ENCODE peak calls at places on chromosomes 7 and 10, in ten cellular contexts. One of them, this sample, is unnamed.
A peak's percentile ranks its signal among the peaks of the same experiment; 100 is the strongest.

GRCh38 chr7:95066736-95067530 is 159.5 kb downstream of the PPP1R9A start:
- DNase-seq in testis: no peak
- DNase-seq in AG04450: no peak
- DNase-seq in left ventricle myocardium inferior: no peak
- DNase-seq in body of pancreas: no peak
- DNase-seq in choroid plexus epithelial cell: peak; percentile 66
- DNase-seq in CD4-positive, alpha-beta T cell: no peak
- DNase-seq in GM12865: no peak
- DNase-seq in GM20000: no peak
- DNase-seq in activated B cell treated with CpG ODN at 0.5 μM for 24 hours: no peak
- DNase-seq in this sample: no peak

GRCh38 chr10:123583639-123584418 is 82.3 kb upstream of the GPR26 start:
- DNase-seq in body of pancreas: peak; percentile 86
- DNase-seq in left ventricle myocardium inferior: peak; percentile 66
- DNase-seq in GM12865: no peak
- DNase-seq in GM20000: peak; percentile 60
- DNase-seq in CD4-positive, alpha-beta T cell: no peak
- DNase-seq in testis: peak; percentile 93
- DNase-seq in choroid plexus epithelial cell: peak; percentile 76
- DNase-seq in activated B cell treated with CpG ODN at 0.5 μM for 24 hours: no peak
- DNase-seq in AG04450: no peak
- DNase-seq in this sample: peak; percentile 92

GRCh38 chr7:107718456-107719193 is 25.3 kb upstream of the CBLL1 start:
- DNase-seq in GM20000: no peak
- DNase-seq in GM12865: no peak
- DNase-seq in choroid plexus epithelial cell: no peak
- DNase-seq in AG04450: no peak
- DNase-seq in CD4-positive, alpha-beta T cell: no peak
- DNase-seq in body of pancreas: no peak
- DNase-seq in left ventricle myocardium inferior: no peak
- DNase-seq in testis: no peak
- DNase-seq in activated B cell treated with CpG ODN at 0.5 μM for 24 hours: no peak
- DNase-seq in this sample: no peak

GRCh38 chr7:36303202-36304098 is 86.2 kb upstream of the ANLN start:
- DNase-seq in left ventricle myocardium inferior: peak; percentile 86
- DNase-seq in GM20000: no peak
- DNase-seq in GM12865: no peak
- DNase-seq in CD4-positive, alpha-beta T cell: no peak
- DNase-seq in activated B cell treated with CpG ODN at 0.5 μM for 24 hours: no peak
- DNase-seq in body of pancreas: peak; percentile 93
- DNase-seq in testis: peak; percentile 76
- DNase-seq in choroid plexus epithelial cell: peak; percentile 80
- DNase-seq in AG04450: peak; percentile 66
- DNase-seq in this sample: no peak

GRCh38 chr10:86971146-86971991 is 3.1 kb downstream of the ADIRF start:
- DNase-seq in choroid plexus epithelial cell: peak; percentile 75
- DNase-seq in AG04450: peak; percentile 72
- DNase-seq in left ventricle myocardium inferior: peak; percentile 87
- DNase-seq in body of pancreas: peak; percentile 94
- DNase-seq in GM20000: peak; percentile 93
- DNase-seq in CD4-positive, alpha-beta T cell: peak; percentile 88
- DNase-seq in activated B cell treated with CpG ODN at 0.5 μM for 24 hours: peak; percentile 91
- DNase-seq in GM12865: peak; percentile 95
- DNase-seq in testis: peak; percentile 90
- DNase-seq in this sample: peak; percentile 65

GRCh38 chr7:85172530-85172941 is 14.3 kb downstream of the SEMA3D start:
- DNase-seq in AG04450: peak; percentile 69
- DNase-seq in activated B cell treated with CpG ODN at 0.5 μM for 24 hours: no peak
- DNase-seq in GM12865: no peak
- DNase-seq in testis: no peak
- DNase-seq in left ventricle myocardium inferior: no peak
- DNase-seq in CD4-positive, alpha-beta T cell: no peak
- DNase-seq in choroid plexus epithelial cell: peak; percentile 85
- DNase-seq in GM20000: no peak
- DNase-seq in body of pancreas: no peak
- DNase-seq in this sample: no peak

GRCh38 chr10:83075395-83076072 is 1063.8 kb upstream of the GHITM start:
- DNase-seq in GM12865: no peak
- DNase-seq in GM20000: no peak
- DNase-seq in choroid plexus epithelial cell: peak; percentile 2
- DNase-seq in body of pancreas: no peak
- DNase-seq in CD4-positive, alpha-beta T cell: no peak
- DNase-seq in AG04450: no peak
- DNase-seq in activated B cell treated with CpG ODN at 0.5 μM for 24 hours: no peak
- DNase-seq in left ventricle myocardium inferior: no peak
- DNase-seq in testis: no peak
- DNase-seq in this sample: no peak

GRCh38 chr10:5196613-5197234 is at the start of gene AKR1C4:
- DNase-seq in GM12865: no peak
- DNase-seq in activated B cell treated with CpG ODN at 0.5 μM for 24 hours: no peak
- DNase-seq in testis: no peak
- DNase-seq in AG04450: no peak
- DNase-seq in body of pancreas: no peak
- DNase-seq in choroid plexus epithelial cell: no peak
- DNase-seq in CD4-positive, alpha-beta T cell: no peak
- DNase-seq in left ventricle myocardium inferior: no peak
- DNase-seq in GM20000: no peak
- DNase-seq in this sample: no peak

GRCh38 chr10:42975005-42975493 is 101.8 kb upstream of the RET start:
- DNase-seq in activated B cell treated with CpG ODN at 0.5 μM for 24 hours: peak; percentile 11
- DNase-seq in AG04450: no peak
- DNase-seq in left ventricle myocardium inferior: no peak
- DNase-seq in GM20000: no peak
- DNase-seq in CD4-positive, alpha-beta T cell: no peak
- DNase-seq in body of pancreas: peak; percentile 3
- DNase-seq in testis: no peak
- DNase-seq in choroid plexus epithelial cell: no peak
- DNase-seq in GM12865: no peak
- DNase-seq in this sample: peak; percentile 46

GRCh38 chr10:42977032-42977416 is 99.8 kb upstream of the RET start:
- DNase-seq in activated B cell treated with CpG ODN at 0.5 μM for 24 hours: peak; percentile 7
- DNase-seq in CD4-positive, alpha-beta T cell: no peak
- DNase-seq in GM12865: no peak
- DNase-seq in GM20000: no peak
- DNase-seq in testis: no peak
- DNase-seq in choroid plexus epithelial cell: no peak
- DNase-seq in left ventricle myocardium inferior: no peak
- DNase-seq in body of pancreas: no peak
- DNase-seq in AG04450: no peak
- DNase-seq in this sample: peak; percentile 3

GRCh38 chr10:42974693-42975002 is 102.2 kb upstream of the RET start:
- DNase-seq in AG04450: no peak
- DNase-seq in GM12865: no peak
- DNase-seq in activated B cell treated with CpG ODN at 0.5 μM for 24 hours: peak; percentile 4
- DNase-seq in GM20000: no peak
- DNase-seq in body of pancreas: no peak
- DNase-seq in CD4-positive, alpha-beta T cell: no peak
- DNase-seq in testis: no peak
- DNase-seq in left ventricle myocardium inferior: no peak
- DNase-seq in choroid plexus epithelial cell: no peak
- DNase-seq in this sample: no peak

GRCh38 chr10:42976353-42977031 is 100.4 kb upstream of the RET start:
- DNase-seq in choroid plexus epithelial cell: no peak
- DNase-seq in CD4-positive, alpha-beta T cell: no peak
- DNase-seq in left ventricle myocardium inferior: no peak
- DNase-seq in testis: no peak
- DNase-seq in activated B cell treated with CpG ODN at 0.5 μM for 24 hours: peak; percentile 6
- DNase-seq in body of pancreas: no peak
- DNase-seq in GM12865: no peak
- DNase-seq in AG04450: no peak
- DNase-seq in GM20000: no peak
- DNase-seq in this sample: peak; percentile 7

GRCh38 chr10:42975558-42976352 is 101.1 kb upstream of the RET start:
- DNase-seq in testis: no peak
- DNase-seq in GM12865: no peak
- DNase-seq in activated B cell treated with CpG ODN at 0.5 μM for 24 hours: peak; percentile 4
- DNase-seq in choroid plexus epithelial cell: no peak
- DNase-seq in AG04450: no peak
- DNase-seq in left ventricle myocardium inferior: no peak
- DNase-seq in GM20000: no peak
- DNase-seq in CD4-positive, alpha-beta T cell: no peak
- DNase-seq in body of pancreas: peak; percentile 4
- DNase-seq in this sample: peak; percentile 20
- TF ChIP-seq CTCF in testis: no peak
- TF ChIP-seq CTCF in GM12865: no peak
- TF ChIP-seq CTCF in activated B cell treated with CpG ODN at 0.5 μM for 24 hours: no peak
- TF ChIP-seq CTCF in choroid plexus epithelial cell: no peak
- TF ChIP-seq CTCF in AG04450: no peak
- TF ChIP-seq CTCF in left ventricle myocardium inferior: no peak
- TF ChIP-seq CTCF in GM20000: no peak
- TF ChIP-seq CTCF in CD4-positive, alpha-beta T cell: no peak
- TF ChIP-seq CTCF in body of pancreas: no peak
- TF ChIP-seq CTCF in this sample: no peak

GRCh38 chr10:73801253-73801590 is 10.2 kb downstream of the NDST2 start:
- DNase-seq in testis: no peak
- DNase-seq in AG04450: no peak
- DNase-seq in CD4-positive, alpha-beta T cell: no peak
- DNase-seq in GM20000: no peak
- DNase-seq in GM12865: no peak
- DNase-seq in left ventricle myocardium inferior: no peak
- DNase-seq in activated B cell treated with CpG ODN at 0.5 μM for 24 hours: no peak
- DNase-seq in choroid plexus epithelial cell: no peak
- DNase-seq in body of pancreas: no peak
- DNase-seq in this sample: no peak

GRCh38 chr10:73800560-73801252 is 10.7 kb downstream of the NDST2 start:
- DNase-seq in testis: no peak
- DNase-seq in AG04450: no peak
- DNase-seq in left ventricle myocardium inferior: peak; percentile 12
- DNase-seq in activated B cell treated with CpG ODN at 0.5 μM for 24 hours: no peak
- DNase-seq in CD4-positive, alpha-beta T cell: no peak
- DNase-seq in body of pancreas: no peak
- DNase-seq in choroid plexus epithelial cell: no peak
- DNase-seq in GM20000: no peak
- DNase-seq in GM12865: no peak
- DNase-seq in this sample: no peak

GRCh38 chr10:73803680-73804286 is 7.6 kb downstream of the NDST2 start:
- DNase-seq in CD4-positive, alpha-beta T cell: no peak
- DNase-seq in AG04450: no peak
- DNase-seq in GM20000: peak; percentile 85
- DNase-seq in choroid plexus epithelial cell: peak; percentile 37
- DNase-seq in testis: no peak
- DNase-seq in left ventricle myocardium inferior: no peak
- DNase-seq in body of pancreas: no peak
- DNase-seq in GM12865: peak; percentile 80
- DNase-seq in activated B cell treated with CpG ODN at 0.5 μM for 24 hours: no peak
- DNase-seq in this sample: no peak

GRCh38 chr10:73799899-73800559 is 11.4 kb downstream of the NDST2 start:
- DNase-seq in GM12865: no peak
- DNase-seq in testis: no peak
- DNase-seq in CD4-positive, alpha-beta T cell: no peak
- DNase-seq in GM20000: no peak
- DNase-seq in left ventricle myocardium inferior: no peak
- DNase-seq in body of pancreas: no peak
- DNase-seq in activated B cell treated with CpG ODN at 0.5 μM for 24 hours: no peak
- DNase-seq in choroid plexus epithelial cell: no peak
- DNase-seq in AG04450: no peak
- DNase-seq in this sample: no peak

DNA sequence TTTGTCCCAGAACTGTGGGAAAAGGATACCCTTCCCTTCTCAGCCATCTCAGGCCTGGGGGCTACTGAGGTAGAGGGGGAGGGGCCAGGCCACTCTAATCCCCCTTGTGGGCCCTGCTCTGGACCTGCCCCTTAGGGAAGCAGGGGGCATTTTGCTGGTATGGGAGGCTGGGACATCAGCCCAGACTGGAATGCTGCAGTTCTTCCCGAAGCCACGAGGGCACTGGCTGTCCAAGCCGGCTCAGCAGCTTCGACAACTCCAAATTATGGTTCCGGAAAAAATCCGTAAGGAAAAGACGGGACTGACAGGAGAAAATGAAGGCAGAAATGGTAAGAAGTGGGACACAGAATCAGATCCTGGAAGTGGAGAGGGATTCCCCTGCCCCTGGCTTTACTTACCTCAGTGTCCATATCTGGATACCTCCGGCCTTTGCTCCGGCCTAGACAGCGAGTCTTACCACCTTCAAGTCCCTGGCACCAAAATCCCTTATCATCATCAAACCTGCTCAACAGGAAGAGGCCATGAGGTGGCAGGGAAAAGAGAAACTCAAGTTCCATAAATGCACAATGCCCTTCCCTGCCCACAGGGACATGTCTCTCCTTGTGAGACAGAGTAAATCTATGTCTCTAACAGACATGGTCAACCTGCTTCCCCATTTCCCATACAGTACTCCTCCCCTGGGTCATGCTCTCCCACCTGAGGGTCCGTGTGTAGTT is 9.0 kb downstream of the NDST2 start:
- DNase-seq in testis: no peak
- DNase-seq in CD4-positive, alpha-beta T cell: no peak
- DNase-seq in choroid plexus epithelial cell: no peak
- DNase-seq in body of pancreas: no peak
- DNase-seq in activated B cell treated with CpG ODN at 0.5 μM for 24 hours: no peak
- DNase-seq in GM12865: no peak
- DNase-seq in GM20000: no peak
- DNase-seq in left ventricle myocardium inferior: peak; percentile 5
- DNase-seq in AG04450: no peak
- DNase-seq in this sample: no peak
- TF ChIP-seq CTCF in testis: no peak
- TF ChIP-seq CTCF in CD4-positive, alpha-beta T cell: no peak
- TF ChIP-seq CTCF in choroid plexus epithelial cell: no peak
- TF ChIP-seq CTCF in body of pancreas: no peak
- TF ChIP-seq CTCF in activated B cell treated with CpG ODN at 0.5 μM for 24 hours: no peak
- TF ChIP-seq CTCF in GM12865: no peak
- TF ChIP-seq CTCF in GM20000: no peak
- TF ChIP-seq CTCF in left ventricle myocardium inferior: no peak
- TF ChIP-seq CTCF in AG04450: no peak
- TF ChIP-seq CTCF in this sample: no peak

GRCh38 chr10:133385214-133385613 is 6.2 kb downstream of the PAOX start:
- DNase-seq in testis: no peak
- DNase-seq in GM20000: no peak
- DNase-seq in choroid plexus epithelial cell: no peak
- DNase-seq in AG04450: no peak
- DNase-seq in activated B cell treated with CpG ODN at 0.5 μM for 24 hours: no peak
- DNase-seq in body of pancreas: no peak
- DNase-seq in left ventricle myocardium inferior: no peak
- DNase-seq in CD4-positive, alpha-beta T cell: no peak
- DNase-seq in GM12865: no peak
- DNase-seq in this sample: no peak

GRCh38 chr10:133379801-133380666 is 972 bp downstream of the PAOX start:
- DNase-seq in AG04450: no peak
- DNase-seq in activated B cell treated with CpG ODN at 0.5 μM for 24 hours: no peak
- DNase-seq in body of pancreas: no peak
- DNase-seq in GM12865: no peak
- DNase-seq in testis: no peak
- DNase-seq in CD4-positive, alpha-beta T cell: no peak
- DNase-seq in left ventricle myocardium inferior: no peak
- DNase-seq in choroid plexus epithelial cell: no peak
- DNase-seq in GM20000: no peak
- DNase-seq in this sample: no peak

GRCh38 chr10:133384071-133384470 is 5.0 kb downstream of the PAOX start:
- DNase-seq in body of pancreas: no peak
- DNase-seq in GM20000: no peak
- DNase-seq in left ventricle myocardium inferior: no peak
- DNase-seq in testis: no peak
- DNase-seq in GM12865: no peak
- DNase-seq in activated B cell treated with CpG ODN at 0.5 μM for 24 hours: no peak
- DNase-seq in choroid plexus epithelial cell: no peak
- DNase-seq in AG04450: no peak
- DNase-seq in CD4-positive, alpha-beta T cell: no peak
- DNase-seq in this sample: no peak

GRCh38 chr10:133381041-133381440 is 2.0 kb downstream of the PAOX start:
- DNase-seq in left ventricle myocardium inferior: no peak
- DNase-seq in testis: no peak
- DNase-seq in AG04450: no peak
- DNase-seq in activated B cell treated with CpG ODN at 0.5 μM for 24 hours: no peak
- DNase-seq in CD4-positive, alpha-beta T cell: no peak
- DNase-seq in GM12865: no peak
- DNase-seq in body of pancreas: no peak
- DNase-seq in choroid plexus epithelial cell: no peak
- DNase-seq in GM20000: no peak
- DNase-seq in this sample: no peak

GRCh38 chr10:133383551-133383950 is 4.5 kb downstream of the PAOX start:
- DNase-seq in testis: no peak
- DNase-seq in body of pancreas: no peak
- DNase-seq in choroid plexus epithelial cell: no peak
- DNase-seq in AG04450: no peak
- DNase-seq in GM12865: no peak
- DNase-seq in CD4-positive, alpha-beta T cell: no peak
- DNase-seq in left ventricle myocardium inferior: no peak
- DNase-seq in activated B cell treated with CpG ODN at 0.5 μM for 24 hours: no peak
- DNase-seq in GM20000: no peak
- DNase-seq in this sample: no peak
- TF ChIP-seq CTCF in testis: no peak
- TF ChIP-seq CTCF in body of pancreas: no peak
- TF ChIP-seq CTCF in choroid plexus epithelial cell: no peak
- TF ChIP-seq CTCF in AG04450: no peak
- TF ChIP-seq CTCF in GM12865: no peak
- TF ChIP-seq CTCF in CD4-positive, alpha-beta T cell: no peak
- TF ChIP-seq CTCF in left ventricle myocardium inferior: no peak
- TF ChIP-seq CTCF in activated B cell treated with CpG ODN at 0.5 μM for 24 hours: no peak
- TF ChIP-seq CTCF in GM20000: no peak
- TF ChIP-seq CTCF in this sample: no peak

GRCh38 chr10:13842119-13842518 is 255.4 kb downstream of the PRPF18 start:
- DNase-seq in testis: no peak
- DNase-seq in choroid plexus epithelial cell: no peak
- DNase-seq in AG04450: no peak
- DNase-seq in left ventricle myocardium inferior: no peak
- DNase-seq in body of pancreas: no peak
- DNase-seq in GM12865: no peak
- DNase-seq in CD4-positive, alpha-beta T cell: no peak
- DNase-seq in GM20000: no peak
- DNase-seq in activated B cell treated with CpG ODN at 0.5 μM for 24 hours: no peak
- DNase-seq in this sample: no peak

GRCh38 chr10:13845897-13846296 is 259.1 kb downstream of the PRPF18 start:
- DNase-seq in CD4-positive, alpha-beta T cell: no peak
- DNase-seq in GM12865: no peak
- DNase-seq in left ventricle myocardium inferior: no peak
- DNase-seq in testis: no peak
- DNase-seq in GM20000: no peak
- DNase-seq in body of pancreas: no peak
- DNase-seq in AG04450: no peak
- DNase-seq in activated B cell treated with CpG ODN at 0.5 μM for 24 hours: no peak
- DNase-seq in choroid plexus epithelial cell: no peak
- DNase-seq in this sample: no peak

GRCh38 chr10:13847201-13847631 is 260.5 kb downstream of the PRPF18 start:
- DNase-seq in left ventricle myocardium inferior: no peak
- DNase-seq in CD4-positive, alpha-beta T cell: no peak
- DNase-seq in testis: no peak
- DNase-seq in activated B cell treated with CpG ODN at 0.5 μM for 24 hours: no peak
- DNase-seq in AG04450: no peak
- DNase-seq in body of pancreas: no peak
- DNase-seq in choroid plexus epithelial cell: no peak
- DNase-seq in GM20000: no peak
- DNase-seq in GM12865: no peak
- DNase-seq in this sample: no peak

GRCh38 chr10:13848530-13849425 is 262.0 kb downstream of the PRPF18 start:
- DNase-seq in activated B cell treated with CpG ODN at 0.5 μM for 24 hours: no peak
- DNase-seq in body of pancreas: no peak
- DNase-seq in choroid plexus epithelial cell: no peak
- DNase-seq in CD4-positive, alpha-beta T cell: no peak
- DNase-seq in GM12865: peak; percentile 58
- DNase-seq in left ventricle myocardium inferior: no peak
- DNase-seq in GM20000: no peak
- DNase-seq in AG04450: no peak
- DNase-seq in testis: no peak
- DNase-seq in this sample: peak; percentile 35

DNA sequence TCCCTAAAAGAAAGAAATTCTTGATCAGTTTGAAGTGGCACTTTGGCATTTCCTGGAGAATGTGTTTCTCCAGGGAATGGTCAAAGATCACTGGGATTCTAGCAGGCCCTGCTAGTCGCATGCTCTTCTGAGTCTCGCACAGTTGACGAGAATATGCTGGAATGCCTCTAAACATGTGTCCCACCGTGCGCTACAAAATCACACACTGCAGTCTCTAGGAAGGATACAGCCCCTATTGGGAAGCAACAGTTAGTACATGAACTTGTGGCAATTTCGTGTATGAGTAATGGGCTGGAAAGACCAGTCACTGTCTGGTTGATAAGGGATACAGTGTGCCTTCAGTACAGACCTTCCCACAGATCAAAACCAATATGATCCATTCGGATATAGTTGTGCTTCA is 257.9 kb downstream of the PRPF18 start:
- DNase-seq in GM12865: no peak
- DNase-seq in testis: no peak
- DNase-seq in body of pancreas: no peak
- DNase-seq in activated B cell treated with CpG ODN at 0.5 μM for 24 hours: no peak
- DNase-seq in GM20000: no peak
- DNase-seq in AG04450: no peak
- DNase-seq in choroid plexus epithelial cell: peak; percentile 28
- DNase-seq in CD4-positive, alpha-beta T cell: no peak
- DNase-seq in left ventricle myocardium inferior: no peak
- DNase-seq in this sample: no peak
- TF ChIP-seq CTCF in GM12865: no peak
- TF ChIP-seq CTCF in testis: no peak
- TF ChIP-seq CTCF in body of pancreas: no peak
- TF ChIP-seq CTCF in activated B cell treated with CpG ODN at 0.5 μM for 24 hours: no peak
- TF ChIP-seq CTCF in GM20000: no peak
- TF ChIP-seq CTCF in AG04450: no peak
- TF ChIP-seq CTCF in choroid plexus epithelial cell: no peak
- TF ChIP-seq CTCF in CD4-positive, alpha-beta T cell: no peak
- TF ChIP-seq CTCF in left ventricle myocardium inferior: no peak
- TF ChIP-seq CTCF in this sample: no peak